ENCODE peak calls at places on chromosome 2, in nine cellular contexts. N, W, A, V, B, M, Z, I and K are unnamed samples.

GRCh38 chr2:147420517-147420916 is 424.3 kb upstream of the ACVR2A start:
- DNase-seq in A (no peak), M (peak; percentile 7), I (no peak), B (no peak), Z (no peak), N (no peak), V (no peak), W (no peak), K (no peak)

GRCh38 chr2:105777506-105778343 is 33.0 kb downstream of the NCK2 start:
- DNase-seq in M (no peak), V (no peak), W (no peak), B (no peak), A (no peak), Z (no peak), I (no peak), N (no peak), K (no peak)

GRCh38 chr2:16113568-16114549 is 173.5 kb downstream of the MYCN start:
- DNase-seq in I (no peak), A (no peak), M (no peak), B (no peak), V (no peak), W (no peak), N (no peak), Z (no peak), K (no peak)

GRCh38 chr2:69450735-69451416 is 13.6 kb upstream of the NFU1 start:
- DNase-seq in M (no peak), V (no peak), Z (no peak), A (no peak), B (no peak), N (no peak), W (no peak), I (no peak), K (no peak)

GRCh38 chr2:147002256-147002655 is 842.6 kb upstream of the ACVR2A start:
- DNase-seq in M (no peak), Z (no peak), N (no peak), W (no peak), I (no peak), A (no peak), V (no peak), B (no peak), K (no peak)

GRCh38 chr2:77348821-77349220 is 173.4 kb downstream of the LRRTM4 start:
- DNase-seq in B (no peak), W (no peak), A (no peak), M (no peak), V (no peak), I (no peak), N (no peak), Z (no peak), K (no peak)

GRCh38 chr2:20621366-20622295 is 29.3 kb downstream of the HS1BP3 start:
- DNase-seq in N (peak; percentile 67), W (no peak), M (no peak), V (no peak), Z (no peak), A (no peak), I (no peak), B (no peak), K (no peak)

GRCh38 chr2:37802899-37803379 is 122.1 kb upstream of the RMDN2 start:
- DNase-seq in V (peak; percentile 91), B (peak; percentile 65), I (peak; percentile 70), N (no peak), A (no peak), Z (peak; percentile 69), M (no peak), W (no peak), K (no peak)

GRCh38 chr2:185179783-185180182 is 558.8 kb upstream of the FSIP2 start:
- DNase-seq in W (no peak), A (no peak), Z (no peak), B (no peak), N (no peak), M (no peak), V (no peak), I (no peak), K (no peak)

GRCh38 chr2:173427887-173428683 is 73.4 kb downstream of the CDCA7 start:
- DNase-seq in A (no peak), B (peak; percentile 21), N (no peak), I (peak; percentile 25), M (no peak), Z (no peak), W (no peak), V (no peak), K (no peak)

GRCh38 chr2:68466361-68466777 is 725 bp downstream of the FBXO48 start:
- DNase-seq in A (no peak), I (peak; percentile 40), Z (no peak), N (no peak), M (no peak), V (no peak), B (no peak), W (no peak), K (peak; percentile 62)